ENCODE peak calls at places on chromosomes 3 and 15, in nine cellular contexts. V, J, S, U, R, G, P, E and H are unnamed samples.
A peak's percentile ranks its signal among the peaks of the same experiment; 100 is the strongest.

GRCh38 chr3:146929696-146930095 is 324.6 kb upstream of the PLSCR5 start:
- DNase-seq in V (no peak), J (no peak), S (no peak), U (no peak), R (no peak), G (no peak), P (peak; percentile 1), E (no peak), H (no peak)

GRCh38 chr15:33720952-33721351 is 247.3 kb upstream of the CHRM5 start:
- DNase-seq in V (no peak), J (peak; percentile 55), S (no peak), U (no peak), R (no peak), G (no peak), P (peak; percentile 80), E (peak; percentile 33), H (no peak)

GRCh38 chr15:24916305-24917009 is 38.3 kb upstream of the SNRPN start:
- DNase-seq in V (no peak), J (no peak), S (no peak), U (no peak), R (no peak), G (no peak), P (no peak), E (no peak), H (no peak)

GRCh38 chr3:51401639-51402166 is 10.6 kb downstream of the RBM15B start:
- DNase-seq in V (no peak), J (no peak), S (no peak), U (no peak), R (no peak), G (no peak), P (no peak), E (no peak), H (no peak)

GRCh38 chr3:62265528-62265927 is 107.8 kb downstream of the FEZF2 start:
- DNase-seq in V (no peak), J (no peak), S (no peak), U (no peak), R (no peak), G (no peak), P (no peak), E (no peak), H (no peak)

GRCh38 chr3:19994796-19995195 is 17.3 kb downstream of the PP2D1 start:
- DNase-seq in V (no peak), J (no peak), S (no peak), U (no peak), R (no peak), G (no peak), P (no peak), E (no peak), H (no peak)

GRCh38 chr3:30511524-30512278 is 94.7 kb upstream of the TGFBR2 start:
- DNase-seq in V (no peak), J (peak; percentile 94), S (no peak), U (no peak), R (no peak), G (no peak), P (peak; percentile 99), E (peak; percentile 96), H (no peak)

GRCh38 chr3:158920375-158920774 is 118.5 kb downstream of the MFSD1 start:
- DNase-seq in V (no peak), J (peak; percentile 73), S (no peak), U (no peak), R (no peak), G (no peak), P (no peak), E (no peak), H (no peak)

GRCh38 chr3:150299221-150299620 is 108.9 kb upstream of the TSC22D2 start:
- DNase-seq in V (no peak), J (peak; percentile 52), S (no peak), U (no peak), R (no peak), G (no peak), P (no peak), E (no peak), H (no peak)

GRCh38 chr3:43411429-43411828 is 125.1 kb downstream of the SNRK start:
- DNase-seq in V (no peak), J (no peak), S (no peak), U (no peak), R (no peak), G (no peak), P (no peak), E (no peak), H (no peak)